ENCODE peak calls at places on chromosomes 1 and 21, in eight cellular contexts. Y, E, V, S, T, W, N and L are unnamed samples.

GRCh38 chr1:241551759-241552638 is 19.8 kb downstream of the KMO start:
- DNase-seq in Y (peak), E (peak), V (no peak), S (no peak), T (peak), W (no peak), N (no peak), L (no peak)

GRCh38 chr1:167460836-167461235 is 57.5 kb downstream of the CD247 start:
- DNase-seq in Y (no peak), E (no peak), V (no peak), S (peak), T (peak), W (no peak), N (no peak), L (no peak)

GRCh38 chr21:44579056-44579832 is 1.2 kb downstream of the KRTAP10-5 start:
- DNase-seq in Y (no peak), E (no peak), V (no peak), S (no peak), T (no peak), W (no peak), N (no peak), L (no peak)

GRCh38 chr1:221845650-221846371 is 103.9 kb upstream of the DUSP10 start:
- DNase-seq in Y (no peak), E (no peak), V (no peak), S (peak), T (peak), W (peak), N (peak), L (no peak)

GRCh38 chr1:224528900-224529299 is 87.2 kb upstream of the CNIH3 start:
- DNase-seq in Y (no peak), E (no peak), V (no peak), S (no peak), T (no peak), W (no peak), N (no peak), L (no peak)

GRCh38 chr1:20530261-20530660 is 22.1 kb upstream of the FAM43B start:
- DNase-seq in Y (no peak), E (no peak), V (no peak), S (no peak), T (no peak), W (no peak), N (no peak), L (no peak)

GRCh38 chr1:26772687-26773086 is 15.1 kb upstream of the PIGV start:
- DNase-seq in Y (no peak), E (no peak), V (no peak), S (no peak), T (no peak), W (peak), N (no peak), L (no peak)

GRCh38 chr21:23384679-23385078 is 2222.6 kb downstream of the MRPL39 start:
- DNase-seq in Y (no peak), E (no peak), V (no peak), S (no peak), T (no peak), W (no peak), N (no peak), L (no peak)

GRCh38 chr1:241396747-241397691 is 40.0 kb upstream of the RGS7 start:
- DNase-seq in Y (no peak), E (no peak), V (no peak), S (no peak), T (no peak), W (peak), N (no peak), L (no peak)

GRCh38 chr1:229379901-229380300 is 37.1 kb upstream of the CCSAP start:
- DNase-seq in Y (no peak), E (no peak), V (no peak), S (no peak), T (no peak), W (no peak), N (no peak), L (no peak)

GRCh38 chr1:113758631-113759340 is 500 bp downstream of the PHTF1 start:
- DNase-seq in Y (peak), E (peak), V (peak), S (peak), T (peak), W (peak), N (peak), L (no peak)

GRCh38 chr21:28445081-28445830 is 547.4 kb downstream of the LTN1 start:
- DNase-seq in Y (no peak), E (no peak), V (no peak), S (no peak), T (no peak), W (peak), N (no peak), L (no peak)

GRCh38 chr1:201632364-201632952 is 93.5 kb downstream of the NAV1 start:
- DNase-seq in Y (no peak), E (no peak), V (no peak), S (no peak), T (no peak), W (no peak), N (peak), L (no peak)

GRCh38 chr21:45152265-45152746 is 77.9 kb downstream of the ADARB1 start:
- DNase-seq in Y (peak), E (peak), V (no peak), S (no peak), T (peak), W (no peak), N (no peak), L (no peak)

GRCh38 chr21:42594616-42595280 is 58.7 kb upstream of the PDE9A start:
- DNase-seq in Y (no peak), E (no peak), V (no peak), S (peak), T (no peak), W (no peak), N (peak), L (no peak)

GRCh38 chr21:45469273-45470086 is 64.5 kb downstream of the COL18A1 start:
- DNase-seq in Y (no peak), E (no peak), V (no peak), S (no peak), T (no peak), W (no peak), N (peak), L (no peak)

DNA sequence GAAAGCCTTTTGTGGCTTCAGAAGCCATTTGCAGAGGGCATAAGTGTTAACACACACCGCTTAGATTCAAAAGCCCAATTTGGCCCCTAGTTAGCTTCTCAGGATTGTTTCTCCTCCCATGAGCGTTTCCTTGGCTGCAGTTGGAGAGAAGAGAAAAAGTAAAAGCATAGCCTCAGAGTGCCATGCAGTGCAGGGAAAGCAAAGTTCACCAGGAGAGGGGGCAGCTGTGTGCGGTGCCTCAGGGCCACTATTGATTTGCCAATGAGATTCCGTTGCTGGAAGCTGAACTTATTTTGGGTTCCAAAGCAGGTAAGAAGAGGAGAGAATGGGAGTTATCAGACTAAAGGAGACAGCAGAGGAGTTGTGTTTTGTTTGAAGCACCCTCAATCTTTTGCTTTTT is 102.4 kb downstream of the SELENOF start:
- DNase-seq in Y (no peak), E (no peak), V (no peak), S (no peak), T (no peak), W (no peak), N (no peak), L (no peak)
- TF ChIP-seq CTCF in Y (no peak), E (no peak), V (no peak), S (no peak), T (no peak), W (no peak), N (no peak), L (no peak)

GRCh38 chr21:32424674-32425073 is 12.2 kb downstream of the EVA1C start:
- DNase-seq in Y (no peak), E (no peak), V (no peak), S (no peak), T (no peak), W (no peak), N (no peak), L (no peak)

GRCh38 chr21:32426592-32427051 is 14.1 kb downstream of the EVA1C start:
- DNase-seq in Y (no peak), E (no peak), V (no peak), S (no peak), T (no peak), W (peak), N (no peak), L (no peak)

GRCh38 chr21:32426066-32426465 is 13.6 kb downstream of the EVA1C start:
- DNase-seq in Y (no peak), E (no peak), V (no peak), S (no peak), T (no peak), W (peak), N (no peak), L (no peak)

GRCh38 chr21:32423846-32424535 is 11.5 kb downstream of the EVA1C start:
- DNase-seq in Y (no peak), E (no peak), V (no peak), S (no peak), T (no peak), W (no peak), N (no peak), L (no peak)

DNA sequence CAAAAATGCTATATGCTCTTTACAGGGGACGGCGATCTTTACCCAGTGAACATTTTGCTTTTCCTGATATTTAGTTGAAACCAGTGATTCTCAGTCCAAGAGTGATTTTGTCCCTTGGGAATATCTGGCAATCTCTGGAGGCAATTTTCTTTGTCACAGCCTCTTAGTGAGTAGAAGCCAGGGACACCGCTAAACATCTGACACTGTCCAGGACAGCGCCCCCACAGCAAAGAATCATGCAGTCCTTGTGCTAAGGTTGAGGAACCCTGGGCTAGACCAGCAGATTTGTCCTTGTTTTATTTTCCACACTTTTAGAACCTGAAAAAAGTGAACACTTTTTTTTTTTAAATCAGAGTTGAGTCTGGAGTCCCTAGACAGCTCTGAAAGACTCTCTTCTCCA is 13.1 kb downstream of the EVA1C start:
- DNase-seq in Y (no peak), E (no peak), V (no peak), S (no peak), T (no peak), W (no peak), N (no peak), L (no peak)
- TF ChIP-seq CTCF in Y (no peak), E (no peak), V (no peak), S (no peak), T (no peak), W (peak), N (no peak), L (no peak)

GRCh38 chr1:5481889-5482288 is 510.3 kb downstream of the NPHP4 start:
- DNase-seq in Y (no peak), E (peak), V (no peak), S (no peak), T (no peak), W (no peak), N (no peak), L (no peak)
- TF ChIP-seq CTCF in Y (no peak), E (peak), V (no peak), S (no peak), T (no peak), W (no peak), N (no peak), L (no peak)

DNA sequence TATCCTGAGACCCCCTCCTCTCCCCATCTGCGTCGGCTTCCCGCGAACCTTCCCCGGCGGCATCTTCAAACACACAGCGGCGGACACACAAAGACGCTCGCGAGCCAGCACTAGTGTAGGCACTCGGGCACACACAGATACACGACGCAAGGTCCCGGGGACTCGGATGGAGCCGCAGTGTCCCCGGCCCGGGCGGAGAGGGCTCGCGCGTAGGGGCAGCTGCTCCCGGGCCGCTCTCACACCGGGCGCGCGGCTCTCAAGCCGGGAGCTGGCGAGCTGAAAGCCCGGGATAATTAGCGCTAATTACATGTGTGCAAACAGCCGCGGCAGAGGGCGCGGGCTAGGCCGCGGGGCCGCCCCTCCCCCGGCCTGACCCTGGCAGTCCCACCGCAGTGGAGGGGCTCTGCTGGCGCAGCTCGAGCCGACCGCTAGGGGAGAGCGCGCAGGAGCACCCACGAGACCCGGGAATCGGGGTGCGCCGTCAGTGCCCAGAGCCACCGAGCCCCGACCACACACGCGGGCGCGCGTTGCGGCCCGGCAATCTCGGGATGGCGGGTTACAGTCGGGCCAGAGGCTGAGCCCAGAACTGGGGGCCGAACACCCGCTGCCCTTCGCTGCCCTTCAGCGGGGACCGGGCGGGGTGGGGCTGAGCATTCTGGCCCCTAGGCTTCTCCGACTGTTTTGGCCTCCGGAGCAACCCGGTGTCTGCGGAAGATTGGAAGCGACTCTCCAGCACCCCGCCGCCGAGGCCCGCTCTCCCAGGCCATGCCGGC is 271.6 kb downstream of the FOXD2 start:
- DNase-seq in Y (no peak), E (no peak), V (no peak), S (no peak), T (no peak), W (no peak), N (no peak), L (no peak)
- TF ChIP-seq CTCF in Y (no peak), E (no peak), V (no peak), S (no peak), T (peak), W (peak), N (no peak), L (peak)

GRCh38 chr1:170010443-170010842 is 64.1 kb downstream of the KIFAP3 start:
- DNase-seq in Y (peak), E (no peak), V (peak), S (no peak), T (no peak), W (no peak), N (no peak), L (no peak)
- TF ChIP-seq CTCF in Y (no peak), E (no peak), V (peak), S (no peak), T (peak), W (peak), N (peak), L (peak)